ENCODE peak calls at places on chromosomes 4 and X, in six cellular contexts. V is NCI-H345; P is foreskin fibroblast; K is HS-5; R is activated CD4-positive, alpha-beta T cell treated with anti-CD3 and anti-CD28 coated beads, Interleukin-2, amount 50 U/mL, for 24 hours; W is naive thymus-derived CD8-positive, alpha-beta T cell. G is an unnamed sample.

GRCh38 chrX:71870337-71871098 is 40.1 kb upstream of the NHSL2 start:
- DNase-seq in K (no peak), R (no peak), W (no peak), P (peak; percentile 1), V (no peak), G (no peak)

GRCh38 chr4:110275871-110276270 is 77.5 kb upstream of the ELOVL6 start:
- DNase-seq in R (no peak), P (peak; percentile 56), W (no peak), V (no peak), K (peak; percentile 18), G (no peak)

GRCh38 chr4:187090401-187090800 is 366.7 kb upstream of the FAT1 start:
- DNase-seq in V (no peak), P (peak; percentile 4), R (no peak), W (no peak), K (no peak), G (no peak)

GRCh38 chrX:43450355-43450754 is 205.7 kb upstream of the MAOA start:
- DNase-seq in R (no peak), K (no peak), W (no peak), P (no peak), V (no peak), G (no peak)

GRCh38 chr4:41363384-41363981 is 106.8 kb downstream of the UCHL1 start:
- DNase-seq in K (no peak), V (no peak), W (no peak), R (no peak), P (peak; percentile 67), G (no peak)

GRCh38 chrX:153469811-153470410 is 465 bp downstream of the HAUS7 start:
- DNase-seq in W (no peak), R (no peak), P (peak; percentile 61), V (peak; percentile 36), K (no peak), G (no peak)

GRCh38 chr4:85928775-85929585 is 430.9 kb downstream of the MAPK10 start:
- DNase-seq in K (no peak), V (no peak), W (no peak), P (peak; percentile 32), R (no peak), G (no peak)

GRCh38 chrX:68894513-68895338 is 65.9 kb downstream of the EFNB1 start:
- DNase-seq in W (no peak), V (no peak), R (no peak), P (peak; percentile 48), K (no peak), G (no peak)

GRCh38 chr4:176137626-176138025 is 57.8 kb downstream of the SPATA4 start:
- DNase-seq in R (no peak), W (no peak), K (peak; percentile 46), P (peak; percentile 48), V (no peak), G (no peak)

GRCh38 chr4:121654738-121655137 is 42.0 kb downstream of the ANXA5 start:
- DNase-seq in V (no peak), W (no peak), P (no peak), R (no peak), K (no peak), G (no peak)

GRCh38 chrX:71450433-71451106 is 82.3 kb upstream of the OGT start:
- DNase-seq in P (no peak), K (no peak), V (no peak), R (no peak), W (no peak), G (no peak)

GRCh38 chr4:154877110-154877760 is 96.2 kb downstream of the RBM46 start:
- DNase-seq in V (peak; percentile 3), W (no peak), R (no peak), K (no peak), P (peak; percentile 4), G (no peak)

GRCh38 chr4:123110147-123110546 is 187.8 kb upstream of the NUDT6 start:
- DNase-seq in R (no peak), W (no peak), P (no peak), K (no peak), V (no peak), G (no peak)

GRCh38 chr4:154506253-154506652 is 14.7 kb upstream of the DCHS2 start:
- DNase-seq in K (no peak), W (no peak), V (no peak), R (no peak), P (peak; percentile 72), G (no peak)

GRCh38 chr4:21709031-21709430 is 239.5 kb downstream of the KCNIP4 start:
- DNase-seq in K (no peak), W (no peak), P (no peak), R (no peak), V (no peak), G (no peak)

GRCh38 chr4:185062606-185063005 is 44.3 kb downstream of the HELT start:
- DNase-seq in R (no peak), P (no peak), V (no peak), W (no peak), K (no peak), G (no peak)

G was measured in keratinocyte.